ENCODE peak calls at places on chromosomes 2 and 18, in six cellular contexts. D is IMR-90, S is Peyer's patch, J is A549, Z is colonic mucosa, G is heart right ventricle. T is an unnamed sample. For H3K4me1, the result is how much of the 10 kb centered on the place peaks cover.

GRCh38 chr2:206212673-206213513 is 53.2 kb downstream of the EEF1B2 start:
- DNase-seq in D (peak), S (no peak), J (no peak), Z (no peak), G (no peak), T (no peak)

GRCh38 chr2:49288902-49289680 is 134.8 kb upstream of the FSHR start:
- DNase-seq in D (no peak), S (no peak), J (no peak), Z (no peak), G (no peak), T (no peak)

GRCh38 chr2:50606860-50607259 is 425.1 kb downstream of the NRXN1 start:
- DNase-seq in D (no peak), S (no peak), J (no peak), Z (no peak), G (no peak), T (no peak)

GRCh38 chr2:128408349-128409305 is 90.0 kb upstream of the HS6ST1 start:
- DNase-seq in D (peak), S (peak), J (no peak), Z (no peak), G (no peak), T (peak)

GRCh38 chr18:3624818-3625716 is 175.1 kb downstream of the TGIF1 start:
- DNase-seq in D (peak), S (peak), J (peak), Z (peak), G (no peak), T (peak)

GRCh38 chr2:67627456-67627855 is 230.3 kb downstream of the ETAA1 start:
- DNase-seq in D (no peak), S (no peak), J (no peak), Z (no peak), G (no peak), T (no peak)

GRCh38 chr2:23691576-23691975 is 235.3 kb downstream of the ATAD2B start:
- DNase-seq in D (no peak), S (no peak), J (no peak), Z (no peak), G (no peak), T (peak)

GRCh38 chr2:38886041-38886440 is 3.6 kb upstream of the ARHGEF33 start:
- DNase-seq in D (no peak), S (no peak), J (no peak), Z (no peak), G (no peak), T (no peak)

GRCh38 chr2:216774620-216775019 is 79.3 kb upstream of the IGFBP5 start:
- DNase-seq in D (peak), S (no peak), J (no peak), Z (no peak), G (peak), T (no peak)

GRCh38 chr18:45506951-45507350 is 108.3 kb upstream of the SLC14A2 start:
- DNase-seq in D (no peak), S (no peak), J (no peak), Z (no peak), G (no peak), T (no peak)

GRCh38 chr2:66839551-66840320 is 404.8 kb downstream of the MEIS1 start:
- DNase-seq in D (peak), S (no peak), J (no peak), Z (no peak), G (no peak), T (peak)

GRCh38 chr2:16030206-16031054 is 90.1 kb downstream of the MYCN start:
- DNase-seq in D (no peak), S (no peak), J (no peak), Z (no peak), G (no peak), T (no peak)

GRCh38 chr2:45029215-45029614 is 20.0 kb upstream of the SIX2 start:
- DNase-seq in D (no peak), S (no peak), J (no peak), Z (no peak), G (no peak), T (no peak)

GRCh38 chr2:215028231-215028630 is 110.2 kb downstream of the ABCA12 start:
- DNase-seq in D (peak), S (no peak), J (no peak), Z (no peak), G (no peak), T (no peak)

GRCh38 chr2:226758886-226759660 is 40.5 kb downstream of the IRS1 start:
- DNase-seq in D (peak), S (no peak), J (no peak), Z (no peak), G (no peak), T (no peak)

GRCh38 chr2:148560501-148560900 is 84.0 kb upstream of the EPC2 start:
- DNase-seq in D (peak), S (no peak), J (no peak), Z (no peak), G (no peak), T (no peak)

DNA sequence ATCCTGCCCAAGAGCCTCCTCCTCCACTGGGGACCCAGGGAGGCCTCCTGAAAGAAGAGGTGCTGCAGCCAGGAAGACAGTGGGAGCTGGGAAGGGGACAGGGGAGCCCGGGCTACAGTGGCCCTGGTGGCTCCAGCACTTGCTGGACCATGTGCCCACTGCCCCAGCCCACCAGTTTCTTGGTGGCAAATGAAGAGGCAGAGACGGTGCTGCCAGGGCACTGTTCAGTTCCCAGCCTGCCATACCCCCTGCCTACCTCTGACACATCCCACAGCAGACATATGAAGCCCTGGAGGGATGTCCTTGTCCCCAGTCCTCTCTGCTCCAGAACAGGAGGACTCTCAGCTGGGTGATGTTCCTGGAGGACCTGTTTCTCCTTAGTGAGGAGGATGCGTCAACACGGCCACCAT is 3.7 kb downstream of the RAMP1 start:
- DNase-seq in D (no peak), S (no peak), J (no peak), Z (no peak), G (no peak), T (no peak)
- H3K4me1 ChIP-seq in D (under half), S (under half), J (under half), Z (under half), G (under half), T (under half)

GRCh38 chr2:233386382-233387041 is 32.2 kb downstream of the DGKD start:
- DNase-seq in D (peak), S (no peak), J (peak), Z (no peak), G (no peak), T (no peak)

GRCh38 chr2:233384017-233384416 is 29.7 kb downstream of the DGKD start:
- DNase-seq in D (no peak), S (no peak), J (no peak), Z (no peak), G (no peak), T (no peak)

GRCh38 chr2:233387225-233387624 is 32.9 kb downstream of the DGKD start:
- DNase-seq in D (no peak), S (no peak), J (no peak), Z (no peak), G (no peak), T (no peak)

GRCh38 chr2:233384811-233385488 is 30.7 kb downstream of the DGKD start:
- DNase-seq in D (no peak), S (no peak), J (no peak), Z (no peak), G (no peak), T (no peak)

GRCh38 chr2:233385489-233386044 is 31.3 kb downstream of the DGKD start:
- DNase-seq in D (no peak), S (no peak), J (no peak), Z (no peak), G (no peak), T (no peak)
- H3K4me3 ChIP-seq in D (no peak), S (no peak), J (no peak), Z (no peak), G (no peak), T (no peak)

GRCh38 chr2:102368461-102369109 is 13.0 kb downstream of the IL18R1 start:
- DNase-seq in D (no peak), S (no peak), J (no peak), Z (no peak), G (no peak), T (no peak)
- TF ChIP-seq CTCF in D (no peak), S (no peak), J (no peak), Z (no peak), G (no peak), T (no peak)

GRCh38 chr2:43460611-43461396 is 135.0 kb downstream of the THADA start:
- DNase-seq in D (no peak), S (no peak), J (no peak), Z (no peak), G (no peak), T (no peak)

GRCh38 chr2:43461461-43462073 is 134.3 kb downstream of the THADA start:
- DNase-seq in D (no peak), S (no peak), J (no peak), Z (no peak), G (no peak), T (no peak)

GRCh38 chr2:43458002-43458628 is 137.7 kb downstream of the THADA start:
- DNase-seq in D (peak), S (no peak), J (no peak), Z (no peak), G (no peak), T (no peak)

GRCh38 chr2:43459455-43459854 is 136.4 kb downstream of the THADA start:
- DNase-seq in D (peak), S (no peak), J (no peak), Z (no peak), G (no peak), T (no peak)

DNA sequence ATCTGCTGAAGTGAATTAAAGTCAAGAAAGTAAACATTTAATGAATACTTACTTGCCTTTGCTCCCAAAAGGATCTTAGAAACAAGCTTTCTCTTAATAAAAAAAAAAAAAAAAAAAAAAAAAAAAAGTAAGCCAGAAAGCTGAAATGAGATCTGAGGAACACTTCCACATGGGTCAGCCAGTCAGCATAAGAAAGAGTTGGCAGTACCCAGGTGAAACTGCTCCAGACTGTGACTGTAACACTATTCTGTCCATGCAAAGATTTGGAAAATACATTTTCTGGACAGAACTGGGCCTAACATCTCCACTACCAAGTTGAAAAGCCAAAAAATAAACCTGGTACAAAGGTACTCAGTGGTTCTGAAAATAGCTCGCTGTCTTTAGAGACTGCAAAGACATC is 135.7 kb downstream of the THADA start:
- DNase-seq in D (no peak), S (no peak), J (no peak), Z (no peak), G (no peak), T (no peak)
- H3K4me1 ChIP-seq in D (under half), S (under half), J (half or more), Z (under half), G (half or more), T (half or more)

DNA sequence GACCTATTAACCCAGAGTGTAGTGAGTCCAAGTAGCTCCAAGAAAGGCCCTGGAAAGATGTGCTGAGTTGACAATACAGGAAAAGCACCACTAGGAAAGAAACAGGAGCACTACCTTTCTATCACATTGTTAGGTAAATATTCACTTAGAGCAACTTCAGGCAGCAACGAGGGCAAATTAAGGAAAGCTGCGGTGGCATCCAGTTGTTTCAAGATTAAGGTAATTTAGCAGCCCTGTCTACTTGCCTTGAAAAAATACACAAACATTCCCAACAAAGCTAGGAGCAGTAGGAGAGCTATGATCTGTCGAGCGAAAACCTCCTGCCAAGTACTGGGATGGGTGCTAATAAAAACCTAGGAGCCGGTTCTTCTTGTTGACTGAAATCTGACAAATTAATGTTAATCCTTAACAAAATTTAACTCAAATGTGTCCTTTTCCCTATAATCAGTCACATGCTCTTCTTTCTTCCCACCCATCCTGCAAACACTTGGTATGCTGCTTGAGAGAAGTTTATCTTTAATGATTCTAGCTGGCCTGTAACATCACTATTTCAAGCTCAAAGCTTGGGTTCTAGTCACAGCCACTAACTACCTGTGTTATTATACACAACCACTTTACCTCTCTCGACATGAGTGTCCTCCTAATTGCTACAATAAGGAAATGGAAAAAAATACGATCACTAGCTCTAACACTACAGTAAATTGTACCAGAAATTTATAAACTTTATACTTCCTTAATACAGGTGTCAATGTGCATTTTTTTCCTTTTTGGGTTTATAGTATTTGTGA is 2.0 kb downstream of the ACAA2 start:
- DNase-seq in D (no peak), S (no peak), J (no peak), Z (no peak), G (no peak), T (no peak)
- H3K4me3 ChIP-seq in D (no peak), S (no peak), J (no peak), Z (no peak), G (no peak), T (no peak)

GRCh38 chr2:55899881-55900280 is 23.7 kb downstream of the EFEMP1 start:
- DNase-seq in D (peak), S (no peak), J (no peak), Z (no peak), G (no peak), T (no peak)
- TF ChIP-seq CTCF in D (no peak), S (no peak), J (no peak), Z (no peak), G (no peak), T (no peak)

DNA sequence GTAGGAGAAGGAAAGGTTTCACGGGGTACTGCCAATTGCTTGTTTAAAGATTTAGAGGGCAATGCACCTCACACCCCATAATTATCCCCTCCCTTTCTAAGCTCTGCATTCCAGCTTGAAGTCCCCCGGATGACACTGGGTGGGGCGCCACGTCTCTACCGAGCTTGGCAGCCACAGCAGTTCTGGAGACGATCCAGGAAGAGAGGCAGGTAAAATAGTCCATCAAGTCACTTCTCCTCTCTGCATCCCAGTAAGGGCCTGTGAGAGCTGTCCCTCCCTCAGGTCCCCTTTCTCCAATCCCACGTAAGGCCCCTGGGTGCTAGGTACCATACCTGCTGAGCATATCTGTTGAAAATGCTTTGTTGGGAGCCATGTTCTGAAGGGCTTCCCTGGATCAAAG is 65.7 kb downstream of the CAPN13 start:
- DNase-seq in D (no peak), S (peak), J (no peak), Z (no peak), G (no peak), T (no peak)
- H3K4me1 ChIP-seq in D (under half), S (under half), J (under half), Z (under half), G (under half), T (under half)